ENCODE peak calls at places on chromosomes 4 and X, in nine cellular contexts. Y, J, C, W, Q, P, T, S and D are unnamed samples.

GRCh38 chr4:139207873-139208403 is 30.9 kb upstream of the ELF2 start:
- DNase-seq in Y (no peak), J (no peak), C (no peak), W (no peak), Q (peak; percentile 23), P (no peak), T (no peak), S (no peak), D (no peak)

GRCh38 chr4:120829113-120829831 is 93.3 kb downstream of the PRDM5 start:
- DNase-seq in Y (no peak), J (peak; percentile 25), C (no peak), W (no peak), Q (no peak), P (no peak), T (peak; percentile 49), S (no peak), D (no peak)

GRCh38 chr4:115201042-115201330 is 87.6 kb upstream of the NDST4 start:
- DNase-seq in Y (no peak), J (no peak), C (no peak), W (no peak), Q (no peak), P (no peak), T (no peak), S (no peak), D (no peak)

GRCh38 chr4:17493629-17494028 is 18.3 kb downstream of the QDPR start:
- DNase-seq in Y (no peak), J (no peak), C (no peak), W (no peak), Q (no peak), P (no peak), T (no peak), S (no peak), D (no peak)

GRCh38 chr4:154004859-154005520 is 216.1 kb upstream of the SFRP2 start:
- DNase-seq in Y (peak; percentile 73), J (peak; percentile 35), C (no peak), W (no peak), Q (peak; percentile 39), P (no peak), T (peak; percentile 83), S (no peak), D (no peak)

GRCh38 chr4:103137446-103137827 is 37.8 kb upstream of the BDH2 start:
- DNase-seq in Y (peak; percentile 78), J (no peak), C (no peak), W (no peak), Q (no peak), P (no peak), T (peak; percentile 15), S (no peak), D (no peak)

GRCh38 chrX:13164611-13165010 is 120.2 kb upstream of the FAM9C start:
- DNase-seq in Y (no peak), J (no peak), C (peak; percentile 72), W (no peak), Q (no peak), P (no peak), T (no peak), S (no peak), D (no peak)

GRCh38 chr4:134024251-134024650 is 177.3 kb downstream of the PABPC4L start:
- DNase-seq in Y (no peak), J (no peak), C (peak; percentile 57), W (peak; percentile 14), Q (no peak), P (no peak), T (no peak), S (no peak), D (peak; percentile 0)

GRCh38 chr4:169810325-169811323 is 52.9 kb upstream of the HPF1 start:
- DNase-seq in Y (peak; percentile 55), J (peak; percentile 54), C (peak; percentile 93), W (peak; percentile 66), Q (no peak), P (peak; percentile 57), T (peak; percentile 83), S (peak; percentile 10), D (peak; percentile 47)

GRCh38 chr4:176001171-176002006 is 64.3 kb upstream of the WDR17 start:
- DNase-seq in Y (no peak), J (no peak), C (peak; percentile 93), W (no peak), Q (peak; percentile 18), P (peak; percentile 20), T (peak; percentile 43), S (peak; percentile 48), D (peak; percentile 51)

GRCh38 chr4:3034231-3034630 is 40.1 kb downstream of the HTT-AS start:
- DNase-seq in Y (no peak), J (no peak), C (no peak), W (no peak), Q (no peak), P (no peak), T (no peak), S (no peak), D (no peak)

GRCh38 chrX:19683817-19684216 is 168.5 kb upstream of the MAP3K15 start:
- DNase-seq in Y (no peak), J (no peak), C (no peak), W (no peak), Q (no peak), P (no peak), T (no peak), S (no peak), D (no peak)

GRCh38 chr4:103118171-103118570 is 18.5 kb upstream of the BDH2 start:
- DNase-seq in Y (no peak), J (no peak), C (no peak), W (no peak), Q (no peak), P (no peak), T (no peak), S (no peak), D (no peak)

GRCh38 chrX:104913348-104913747 is 307.1 kb downstream of the TEX13A start:
- DNase-seq in Y (no peak), J (no peak), C (peak; percentile 53), W (no peak), Q (no peak), P (no peak), T (peak; percentile 4), S (no peak), D (no peak)
- TF ChIP-seq CTCF in Y (peak; percentile 75), J (no peak), C (peak; percentile 48), W (no peak), Q (peak; percentile 33), P (peak; percentile 21), T (peak; percentile 44), S (peak; percentile 43), D (no peak)

DNA sequence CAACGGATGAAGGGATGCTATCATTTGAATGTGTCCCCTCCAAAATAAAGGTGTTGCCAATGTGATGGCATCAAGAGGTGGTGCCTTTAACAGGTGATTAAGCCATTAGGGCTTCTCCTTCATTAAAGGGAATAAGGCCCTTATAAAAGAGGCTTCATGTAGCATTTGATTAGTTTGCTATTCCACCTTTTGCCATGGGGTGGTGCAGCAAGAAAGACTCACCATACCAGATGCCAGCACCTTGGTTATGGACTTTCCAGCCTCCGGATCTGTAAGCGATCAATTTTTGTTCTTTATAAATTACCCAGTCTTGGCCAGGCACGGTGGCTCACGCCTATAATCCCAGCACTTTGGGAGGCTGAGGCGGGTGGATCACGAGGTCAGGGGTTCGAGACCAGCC is 7.9 kb upstream of the SLC25A43 start:
- DNase-seq in Y (peak; percentile 16), J (no peak), C (peak; percentile 41), W (no peak), Q (no peak), P (peak; percentile 61), T (peak; percentile 27), S (no peak), D (peak; percentile 47)
- TF ChIP-seq CTCF in Y (peak; percentile 52), J (no peak), C (peak; percentile 55), W (peak; percentile 14), Q (no peak), P (peak; percentile 20), T (peak; percentile 35), S (peak; percentile 9), D (peak; percentile 16)

GRCh38 chr4:20253799-20254409 is 2.2 kb downstream of the SLIT2 start:
- DNase-seq in Y (no peak), J (no peak), C (peak; percentile 36), W (no peak), Q (peak; percentile 49), P (no peak), T (peak; percentile 32), S (no peak), D (no peak)
- TF ChIP-seq CTCF in Y (no peak), J (no peak), C (no peak), W (no peak), Q (no peak), P (no peak), T (no peak), S (no peak), D (no peak)

DNA sequence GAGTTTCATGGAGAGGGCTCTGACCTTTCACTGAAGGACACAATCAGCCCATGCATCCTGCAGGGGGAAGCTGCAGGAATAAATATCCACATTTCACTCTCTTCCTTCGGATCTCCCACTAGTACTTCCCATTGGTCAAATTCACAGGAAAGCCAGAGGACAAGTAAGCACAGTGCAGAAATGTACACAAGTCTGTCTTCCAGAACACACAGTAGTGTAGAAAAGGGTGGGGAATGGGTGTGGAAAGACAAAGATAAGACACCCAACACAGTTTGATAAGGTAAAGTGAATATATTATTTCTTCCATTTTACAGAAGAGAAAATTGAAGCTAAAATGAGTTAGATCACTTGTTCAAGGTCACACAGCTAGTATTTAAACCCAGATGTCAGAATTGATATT is 81.1 kb upstream of the PCDH19 start:
- DNase-seq in Y (no peak), J (no peak), C (no peak), W (no peak), Q (no peak), P (no peak), T (no peak), S (no peak), D (no peak)
- TF ChIP-seq CTCF in Y (no peak), J (no peak), C (no peak), W (no peak), Q (no peak), P (no peak), T (no peak), S (no peak), D (no peak)

GRCh38 chrX:103666202-103667107 is 20.0 kb downstream of the MORF4L2 start:
- DNase-seq in Y (peak; percentile 29), J (no peak), C (no peak), W (no peak), Q (no peak), P (no peak), T (no peak), S (no peak), D (no peak)
- TF ChIP-seq CTCF in Y (no peak), J (no peak), C (no peak), W (no peak), Q (no peak), P (no peak), T (no peak), S (no peak), D (no peak)